ENCODE peak calls at places on chromosomes 11 and 22, in seven cellular contexts. I is lower lobe of right lung, E is MM.1S, X is cardiac fibroblast, O is mesothelial cell of epicardium, U is lower leg skin, W is GM20000. K is an unnamed sample.

GRCh38 chr22:47200273-47201051 is 438.0 kb downstream of the TBC1D22A start:
- DNase-seq in X (peak; percentile 41), U (peak; percentile 80), E (no peak), W (no peak), I (no peak), O (no peak), K (no peak)

GRCh38 chr11:93727985-93728791 is 13.1 kb downstream of the TAF1D start:
- DNase-seq in I (no peak), E (no peak), W (no peak), X (no peak), U (no peak), O (no peak), K (no peak)

GRCh38 chr11:116364357-116364756 is 408.4 kb downstream of the BUD13 start:
- DNase-seq in X (no peak), O (no peak), I (no peak), U (no peak), E (peak; percentile 14), W (no peak), K (no peak)

GRCh38 chr11:107708787-107709186 is 3.1 kb downstream of the SLN start:
- DNase-seq in U (no peak), X (no peak), I (no peak), W (no peak), O (no peak), E (no peak), K (no peak)

GRCh38 chr11:113260541-113260940 is 53.8 kb upstream of the TTC12 start:
- DNase-seq in E (no peak), W (no peak), U (no peak), O (no peak), X (no peak), I (no peak), K (no peak)

GRCh38 chr11:9765320-9766101 is 101.6 kb downstream of the SWAP70 start:
- DNase-seq in E (no peak), O (peak; percentile 27), X (peak; percentile 98), W (no peak), U (no peak), I (no peak), K (peak; percentile 40)

GRCh38 chr11:29781268-29781667 is 235.6 kb downstream of the KCNA4 start:
- DNase-seq in X (peak; percentile 26), E (no peak), U (no peak), O (no peak), I (no peak), W (no peak), K (no peak)

GRCh38 chr11:38814670-38815069 is 2216.6 kb upstream of the RAG2 start:
- DNase-seq in O (no peak), X (no peak), E (no peak), W (no peak), U (no peak), I (no peak), K (no peak)

GRCh38 chr11:132245558-132246385 is 875.4 kb downstream of the NTM start:
- DNase-seq in X (no peak), W (no peak), O (no peak), I (no peak), E (no peak), U (no peak), K (no peak)

GRCh38 chr11:104275992-104276391 is 112.0 kb upstream of the PDGFD start:
- DNase-seq in U (no peak), I (no peak), E (no peak), W (no peak), X (peak; percentile 23), O (no peak), K (no peak)

GRCh38 chr22:47162865-47163264 is 400.4 kb downstream of the TBC1D22A start:
- DNase-seq in I (peak; percentile 24), W (no peak), E (no peak), X (no peak), O (peak; percentile 16), U (peak; percentile 81), K (no peak)

GRCh38 chr11:62552931-62553838 is 6.6 kb upstream of the AHNAK start:
- DNase-seq in X (peak; percentile 95), O (no peak), I (peak; percentile 92), E (no peak), U (peak; percentile 97), W (no peak), K (no peak)

GRCh38 chr11:619625-620050 is 3.9 kb upstream of the IRF7 start:
- DNase-seq in W (no peak), U (no peak), I (no peak), X (no peak), O (no peak), E (no peak), K (no peak)

GRCh38 chr11:69637601-69637955 is 3.4 kb upstream of the CCND1 start:
- DNase-seq in W (no peak), I (no peak), X (no peak), E (no peak), U (no peak), O (no peak), K (no peak)

GRCh38 chr11:31369348-31370329 is at the start of the genes DCDC1 and DNAJC24:
- DNase-seq in O (peak; percentile 83), X (peak; percentile 94), U (peak; percentile 97), W (peak; percentile 82), I (peak; percentile 95), E (peak; percentile 97), K (peak; percentile 81)

GRCh38 chr11:6420677-6421076 is 1.8 kb upstream of the APBB1 start:
- DNase-seq in E (no peak), W (no peak), X (no peak), I (no peak), U (no peak), O (no peak), K (no peak)

GRCh38 chr11:47552581-47553416 is at the start of gene CELF1:
- DNase-seq in E (peak; percentile 93), W (peak; percentile 95), U (peak; percentile 98), O (peak; percentile 91), I (peak; percentile 95), X (peak; percentile 92), K (peak; percentile 95)

GRCh38 chr11:117642396-117642795 is 154.6 kb downstream of the DSCAML1 start:
- DNase-seq in O (no peak), I (no peak), U (no peak), E (no peak), W (no peak), X (no peak), K (no peak)

GRCh38 chr11:93547768-93548167 is 4.6 kb upstream of the SMCO4 start:
- DNase-seq in X (no peak), O (no peak), E (no peak), I (no peak), W (no peak), U (no peak), K (no peak)

GRCh38 chr22:22802346-22802970 is 85.2 kb upstream of the IGLL5 start:
- DNase-seq in W (peak; percentile 44), I (no peak), U (no peak), X (no peak), O (no peak), E (peak; percentile 51), K (no peak)

GRCh38 chr11:79179087-79179486 is 261.7 kb downstream of the TENM4 start:
- DNase-seq in I (no peak), W (no peak), E (no peak), O (no peak), U (no peak), X (no peak), K (no peak)

GRCh38 chr11:2092956-2093412 is 46.2 kb downstream of the IGF2 start:
- DNase-seq in W (no peak), O (no peak), I (peak; percentile 83), U (peak; percentile 93), E (peak; percentile 45), X (peak; percentile 65), K (no peak)

GRCh38 chr11:45021001-45021400 is 70.3 kb upstream of the TP53I11 start:
- DNase-seq in U (no peak), I (no peak), O (no peak), E (peak; percentile 72), W (no peak), X (peak; percentile 40), K (no peak)

GRCh38 chr11:45022294-45023064 is 71.8 kb upstream of the TP53I11 start:
- DNase-seq in U (no peak), W (no peak), I (no peak), X (peak; percentile 53), O (no peak), E (no peak), K (no peak)

GRCh38 chr11:45021692-45022130 is 71.0 kb upstream of the TP53I11 start:
- DNase-seq in U (peak; percentile 96), E (peak; percentile 65), I (peak; percentile 57), X (peak; percentile 88), O (no peak), W (no peak), K (no peak)

GRCh38 chr11:45023065-45023365 is 72.3 kb upstream of the TP53I11 start:
- DNase-seq in O (no peak), W (no peak), I (no peak), U (no peak), E (no peak), X (no peak), K (no peak)

GRCh38 chr11:45017329-45017728 is 66.6 kb upstream of the TP53I11 start:
- DNase-seq in O (no peak), I (no peak), X (no peak), U (no peak), W (no peak), E (no peak), K (no peak)
- TF ChIP-seq CTCF in O (no peak), I (no peak), X (peak; percentile 3), U (no peak), W (no peak), E (no peak), K (no peak)

DNA sequence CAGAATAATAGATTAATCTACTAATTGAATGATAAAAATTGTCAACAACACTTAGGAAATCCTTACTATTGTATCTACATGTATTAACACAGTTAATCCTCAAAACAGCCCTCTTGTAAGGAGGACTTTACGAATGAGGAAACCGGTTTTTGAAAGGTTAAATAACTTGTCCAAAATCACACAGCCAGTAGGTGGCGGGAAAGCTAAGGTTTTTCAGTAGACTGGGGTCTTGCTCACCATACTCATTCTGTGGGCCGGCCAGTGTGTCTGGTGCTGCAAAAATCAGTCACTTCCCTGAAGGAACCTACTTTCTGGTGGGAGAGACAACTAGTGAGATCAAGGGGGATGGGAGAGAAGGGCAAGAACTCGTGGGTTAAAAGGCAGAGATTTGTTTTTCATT is 3.8 kb downstream of the DCPS start:
- DNase-seq in I (no peak), X (peak; percentile 76), W (no peak), O (no peak), E (peak; percentile 42), U (no peak), K (no peak)
- TF ChIP-seq CTCF in I (peak; percentile 15), X (peak; percentile 46), W (no peak), O (peak; percentile 46), E (peak; percentile 29), U (no peak), K (no peak)

DNA sequence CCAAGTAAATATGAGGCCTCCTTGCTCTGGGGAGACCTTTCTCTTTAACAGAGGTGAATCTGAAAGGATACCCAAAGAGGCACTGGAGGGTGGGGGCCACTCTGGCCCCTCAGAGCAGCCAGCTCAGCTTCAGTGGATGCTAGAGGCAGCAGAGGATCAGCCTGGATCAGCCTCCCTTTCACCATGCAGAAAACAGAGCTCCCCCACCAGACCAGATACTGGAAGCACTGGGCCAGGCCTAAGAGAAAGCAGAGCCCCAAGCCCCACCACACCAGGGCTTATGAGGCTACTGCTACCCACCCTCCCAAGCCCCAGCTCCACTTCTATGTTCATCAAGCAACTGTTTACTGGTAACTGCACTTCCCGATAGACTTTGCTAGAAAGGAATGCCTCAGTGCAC is 4.0 kb upstream of the SLC43A3 start:
- DNase-seq in E (no peak), U (no peak), X (no peak), W (no peak), O (no peak), I (no peak), K (no peak)
- TF ChIP-seq CTCF in E (no peak), U (no peak), X (no peak), W (no peak), O (no peak), I (no peak), K (no peak)

GRCh38 chr11:121321614-121322243 is 29.2 kb downstream of the SC5D start:
- DNase-seq in W (peak; percentile 60), U (no peak), I (no peak), E (no peak), X (peak; percentile 18), O (no peak), K (peak; percentile 51)
- TF ChIP-seq CTCF in W (peak; percentile 73), U (no peak), I (peak; percentile 35), E (peak; percentile 15), X (peak; percentile 20), O (no peak), K (peak; percentile 78)